ENCODE peak calls at places on chromosomes 12 and 14, in five cellular contexts. One of them, this sample, is unnamed.

GRCh38 chr14:58947816-58948440 is 240.5 kb upstream of the DAAM1 start:
- DNase-seq in NCI-H1417 treated with DMSO at 0.1 percent for 48 hours: no peak
- DNase-seq in CD8-positive, alpha-beta memory T cell: no peak
- DNase-seq in PC-3: peak
- DNase-seq in EH: peak
- DNase-seq in this sample: no peak

GRCh38 chr12:111408116-111408440 is 2.4 kb downstream of the SH2B3 start:
- DNase-seq in PC-3: no peak
- DNase-seq in EH: peak
- DNase-seq in NCI-H1417 treated with DMSO at 0.1 percent for 48 hours: no peak
- DNase-seq in CD8-positive, alpha-beta memory T cell: no peak
- DNase-seq in this sample: no peak

GRCh38 chr12:6947615-6948014 is 3.5 kb upstream of the PTPN6 start:
- DNase-seq in PC-3: no peak
- DNase-seq in NCI-H1417 treated with DMSO at 0.1 percent for 48 hours: no peak
- DNase-seq in EH: no peak
- DNase-seq in CD8-positive, alpha-beta memory T cell: no peak
- DNase-seq in this sample: no peak

GRCh38 chr14:99395904-99396530 is 84.6 kb downstream of the SETD3 start:
- DNase-seq in PC-3: peak
- DNase-seq in CD8-positive, alpha-beta memory T cell: peak
- DNase-seq in NCI-H1417 treated with DMSO at 0.1 percent for 48 hours: no peak
- DNase-seq in EH: peak
- DNase-seq in this sample: no peak

GRCh38 chr12:84056-84455 is 17.5 kb downstream of the IQSEC3 start:
- DNase-seq in PC-3: no peak
- DNase-seq in CD8-positive, alpha-beta memory T cell: no peak
- DNase-seq in EH: no peak
- DNase-seq in NCI-H1417 treated with DMSO at 0.1 percent for 48 hours: no peak
- DNase-seq in this sample: no peak

GRCh38 chr12:57740656-57741412 is 2.3 kb upstream of the AGAP2 start:
- DNase-seq in EH: no peak
- DNase-seq in PC-3: no peak
- DNase-seq in NCI-H1417 treated with DMSO at 0.1 percent for 48 hours: no peak
- DNase-seq in CD8-positive, alpha-beta memory T cell: peak
- DNase-seq in this sample: no peak

GRCh38 chr12:42666671-42667243 is 77.2 kb upstream of the PRICKLE1 start:
- DNase-seq in PC-3: peak
- DNase-seq in CD8-positive, alpha-beta memory T cell: no peak
- DNase-seq in NCI-H1417 treated with DMSO at 0.1 percent for 48 hours: no peak
- DNase-seq in EH: no peak
- DNase-seq in this sample: no peak

GRCh38 chr12:57888407-57889157 is 42.1 kb upstream of the CTDSP2 start:
- DNase-seq in EH: peak
- DNase-seq in NCI-H1417 treated with DMSO at 0.1 percent for 48 hours: peak
- DNase-seq in PC-3: peak
- DNase-seq in CD8-positive, alpha-beta memory T cell: no peak
- DNase-seq in this sample: peak

GRCh38 chr14:58171090-58171489 is 19.1 kb upstream of the ARMH4 start:
- DNase-seq in EH: peak
- DNase-seq in CD8-positive, alpha-beta memory T cell: no peak
- DNase-seq in PC-3: peak
- DNase-seq in NCI-H1417 treated with DMSO at 0.1 percent for 48 hours: peak
- DNase-seq in this sample: peak

GRCh38 chr12:3421191-3421590 is 69.8 kb upstream of the PRMT8 start:
- DNase-seq in EH: no peak
- DNase-seq in NCI-H1417 treated with DMSO at 0.1 percent for 48 hours: no peak
- DNase-seq in CD8-positive, alpha-beta memory T cell: no peak
- DNase-seq in PC-3: no peak
- DNase-seq in this sample: no peak

GRCh38 chr12:79233341-79233761 is 368.8 kb downstream of the SYT1 start:
- DNase-seq in EH: no peak
- DNase-seq in PC-3: no peak
- DNase-seq in NCI-H1417 treated with DMSO at 0.1 percent for 48 hours: peak
- DNase-seq in CD8-positive, alpha-beta memory T cell: no peak
- DNase-seq in this sample: no peak

GRCh38 chr14:32809255-32809654 is 129.4 kb upstream of the NPAS3 start:
- DNase-seq in CD8-positive, alpha-beta memory T cell: no peak
- DNase-seq in PC-3: no peak
- DNase-seq in EH: no peak
- DNase-seq in NCI-H1417 treated with DMSO at 0.1 percent for 48 hours: no peak
- DNase-seq in this sample: no peak

GRCh38 chr14:88871429-88871828 is 47.0 kb downstream of the TTC8 start:
- DNase-seq in PC-3: no peak
- DNase-seq in NCI-H1417 treated with DMSO at 0.1 percent for 48 hours: no peak
- DNase-seq in EH: no peak
- DNase-seq in CD8-positive, alpha-beta memory T cell: no peak
- DNase-seq in this sample: no peak

GRCh38 chr12:93106910-93107309 is 177.8 kb upstream of the EEA1 start:
- DNase-seq in NCI-H1417 treated with DMSO at 0.1 percent for 48 hours: no peak
- DNase-seq in CD8-positive, alpha-beta memory T cell: no peak
- DNase-seq in PC-3: no peak
- DNase-seq in EH: no peak
- DNase-seq in this sample: no peak

GRCh38 chr14:76719664-76720063 is 41.6 kb upstream of the VASH1 start:
- DNase-seq in PC-3: no peak
- DNase-seq in CD8-positive, alpha-beta memory T cell: no peak
- DNase-seq in EH: no peak
- DNase-seq in NCI-H1417 treated with DMSO at 0.1 percent for 48 hours: no peak
- DNase-seq in this sample: no peak

GRCh38 chr12:96495841-96496545 is 6.6 kb downstream of the CFAP54 start:
- DNase-seq in NCI-H1417 treated with DMSO at 0.1 percent for 48 hours: no peak
- DNase-seq in EH: no peak
- DNase-seq in PC-3: no peak
- DNase-seq in CD8-positive, alpha-beta memory T cell: no peak
- DNase-seq in this sample: no peak

GRCh38 chr12:25970916-25971674 is 12.6 kb downstream of the RASSF8 start:
- DNase-seq in NCI-H1417 treated with DMSO at 0.1 percent for 48 hours: no peak
- DNase-seq in EH: peak
- DNase-seq in CD8-positive, alpha-beta memory T cell: no peak
- DNase-seq in PC-3: no peak
- DNase-seq in this sample: no peak

GRCh38 chr14:61928300-61928699 is 166.1 kb downstream of the SNAPC1 start:
- DNase-seq in EH: no peak
- DNase-seq in PC-3: peak
- DNase-seq in CD8-positive, alpha-beta memory T cell: no peak
- DNase-seq in NCI-H1417 treated with DMSO at 0.1 percent for 48 hours: no peak
- DNase-seq in this sample: no peak

GRCh38 chr12:55707841-55708694 is at the start of gene ITGA7:
- DNase-seq in EH: peak
- DNase-seq in PC-3: peak
- DNase-seq in NCI-H1417 treated with DMSO at 0.1 percent for 48 hours: peak
- DNase-seq in CD8-positive, alpha-beta memory T cell: peak
- DNase-seq in this sample: no peak

GRCh38 chr14:24366664-24367505 is 1.1 kb upstream of the NFATC4 start:
- DNase-seq in EH: peak
- DNase-seq in CD8-positive, alpha-beta memory T cell: no peak
- DNase-seq in NCI-H1417 treated with DMSO at 0.1 percent for 48 hours: peak
- DNase-seq in PC-3: peak
- DNase-seq in this sample: peak

GRCh38 chr12:19369691-19370148 is 69.6 kb upstream of the AEBP2 start:
- DNase-seq in NCI-H1417 treated with DMSO at 0.1 percent for 48 hours: no peak
- DNase-seq in PC-3: peak
- DNase-seq in CD8-positive, alpha-beta memory T cell: no peak
- DNase-seq in EH: peak
- DNase-seq in this sample: peak

GRCh38 chr12:92431146-92431545 is 271.6 kb upstream of the PLEKHG7 start:
- DNase-seq in PC-3: no peak
- DNase-seq in EH: no peak
- DNase-seq in NCI-H1417 treated with DMSO at 0.1 percent for 48 hours: no peak
- DNase-seq in CD8-positive, alpha-beta memory T cell: no peak
- DNase-seq in this sample: no peak